ENCODE peak calls at places on chromosomes 7 and 10, in seven cellular contexts. A is SK-N-SH, V is HCT116, M is GM23338, H is HepG2, Y is HL-60, X is K562. G is an unnamed sample.

GRCh38 chr10:107264742-107265141 is 100.2 kb upstream of the SORCS1 start:
- DNase-seq in X (peak), H (no peak), M (peak), V (no peak), Y (no peak), A (peak), G (no peak)

GRCh38 chr10:24465124-24465874 is 256.4 kb downstream of the KIAA1217 start:
- DNase-seq in Y (no peak), X (no peak), A (no peak), M (no peak), V (no peak), H (no peak), G (no peak)

GRCh38 chr7:68073701-68074100 is 1077.1 kb downstream of the TYW1 start:
- DNase-seq in X (no peak), Y (no peak), H (no peak), A (no peak), M (no peak), V (no peak), G (no peak)

GRCh38 chr7:49297958-49298357 is 373.6 kb downstream of the CDC14C start:
- DNase-seq in X (no peak), Y (no peak), V (no peak), H (no peak), A (no peak), M (no peak), G (no peak)

GRCh38 chr10:69638642-69639041 is 8.6 kb downstream of the FAM241B start:
- DNase-seq in A (no peak), Y (no peak), V (no peak), M (no peak), H (no peak), X (no peak), G (no peak)

GRCh38 chr10:34102237-34102673 is 712.8 kb downstream of the PARD3 start:
- DNase-seq in X (no peak), V (no peak), H (no peak), M (no peak), Y (no peak), A (peak), G (no peak)

GRCh38 chr10:73887038-73888015 is 13.0 kb upstream of the CAMK2G start:
- DNase-seq in M (no peak), Y (no peak), X (no peak), A (peak), H (no peak), V (peak), G (no peak)

GRCh38 chr10:103695584-103696005 is 159.8 kb downstream of the SH3PXD2A start:
- DNase-seq in V (no peak), M (no peak), H (no peak), Y (no peak), A (no peak), X (peak), G (no peak)

GRCh38 chr10:723973-724372 is 34.5 kb upstream of the DIP2C start:
- DNase-seq in H (no peak), V (no peak), X (no peak), A (no peak), M (no peak), Y (no peak), G (no peak)

GRCh38 chr10:728603-729002 is 39.1 kb upstream of the DIP2C start:
- DNase-seq in M (no peak), A (no peak), Y (no peak), H (no peak), X (no peak), V (no peak), G (no peak)

GRCh38 chr10:722281-723060 is 33.0 kb upstream of the DIP2C start:
- DNase-seq in Y (no peak), A (no peak), M (no peak), X (no peak), H (no peak), V (no peak), G (no peak)

GRCh38 chr10:727162-727790 is 37.8 kb upstream of the DIP2C start:
- DNase-seq in M (no peak), A (no peak), V (no peak), Y (no peak), X (no peak), H (no peak), G (no peak)

DNA sequence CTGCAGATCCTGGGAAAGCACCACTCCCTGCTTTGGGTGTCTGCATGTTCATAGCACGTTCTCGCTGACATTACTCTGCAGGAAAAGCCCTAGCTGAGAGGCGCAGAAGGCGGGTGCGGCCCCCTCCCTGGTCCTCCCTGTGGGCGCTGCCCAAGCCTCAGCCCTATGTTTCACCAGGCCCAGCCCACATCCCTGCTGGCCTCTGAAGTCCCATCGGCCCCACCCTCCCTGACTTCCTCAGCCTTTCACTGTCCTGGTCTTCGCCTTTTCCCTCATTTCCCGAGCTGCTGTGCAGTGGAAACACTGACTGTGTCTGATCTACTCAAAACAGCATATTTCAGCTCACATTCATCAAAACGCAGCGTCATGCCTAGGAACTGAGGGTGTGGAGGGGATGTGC is 36.3 kb upstream of the DIP2C start:
- DNase-seq in A (no peak), V (no peak), X (no peak), Y (no peak), M (no peak), H (no peak), G (no peak)
- TF ChIP-seq REST in A (no peak), V (no peak), X (no peak), Y (no peak), M (no peak), H (no peak), G (no peak)

GRCh38 chr10:32139223-32140073 is 83.2 kb upstream of the KIF5B start:
- DNase-seq in M (peak), X (peak), A (peak), H (peak), V (peak), Y (peak), G (peak)
- TF ChIP-seq POLR2AphosphoS5 in M (no peak), X (peak), A (peak), H (no peak), V (peak), Y (peak), G (no peak)

DNA sequence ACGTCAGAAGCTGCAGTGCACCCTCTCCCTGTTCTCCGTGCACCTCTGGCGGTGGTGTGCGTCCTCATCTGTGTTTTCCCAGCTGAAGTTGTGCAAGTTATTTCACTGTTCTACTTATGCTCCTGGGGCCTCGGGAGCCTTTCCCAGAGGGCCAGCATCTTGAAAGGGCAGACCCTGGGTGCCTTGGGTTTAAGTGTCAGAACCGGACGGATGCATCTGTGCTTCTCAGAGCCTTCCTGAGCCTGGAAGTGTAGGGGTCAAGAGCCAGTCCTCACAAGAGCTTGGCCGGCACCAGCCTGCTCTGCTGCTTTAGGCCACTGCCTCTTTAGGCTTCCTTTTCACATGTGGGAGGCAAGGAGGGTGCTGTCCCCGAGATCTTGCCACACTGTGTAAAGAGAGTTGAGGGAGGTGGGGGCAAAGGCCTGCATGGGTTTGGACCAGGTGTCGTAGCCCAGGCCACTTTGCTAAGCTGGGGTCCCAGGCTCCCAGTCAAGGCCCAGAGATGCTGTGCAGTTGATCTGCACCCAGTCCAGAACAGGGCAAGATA is 128.9 kb upstream of the NPS start:
- DNase-seq in M (no peak), H (no peak), Y (no peak), X (no peak), A (no peak), V (no peak), G (no peak)
- TF ChIP-seq REST in M (no peak), H (no peak), Y (no peak), X (no peak), A (no peak), V (no peak), G (no peak)

GRCh38 chr7:39609462-39610149 is 13.8 kb upstream of the RALA start:
- DNase-seq in X (no peak), A (peak), Y (no peak), M (peak), H (no peak), V (no peak), G (no peak)
- TF ChIP-seq POLR2AphosphoS5 in X (no peak), A (no peak), Y (no peak), M (no peak), H (no peak), V (no peak), G (no peak)

GRCh38 chr10:48796846-48797245 is 112.2 kb downstream of the WDFY4 start:
- DNase-seq in X (no peak), M (no peak), V (no peak), A (no peak), H (no peak), Y (no peak), G (no peak)

GRCh38 chr10:48802611-48803046 is 118.0 kb downstream of the WDFY4 start:
- DNase-seq in X (no peak), M (no peak), V (no peak), A (no peak), Y (no peak), H (no peak), G (no peak)

GRCh38 chr10:48801026-48801425 is 116.4 kb downstream of the WDFY4 start:
- DNase-seq in Y (peak), A (no peak), H (no peak), X (no peak), V (no peak), M (no peak), G (no peak)

GRCh38 chr10:48798486-48799254 is 114.0 kb downstream of the WDFY4 start:
- DNase-seq in M (no peak), X (no peak), A (no peak), V (no peak), Y (no peak), H (no peak), G (no peak)

DNA sequence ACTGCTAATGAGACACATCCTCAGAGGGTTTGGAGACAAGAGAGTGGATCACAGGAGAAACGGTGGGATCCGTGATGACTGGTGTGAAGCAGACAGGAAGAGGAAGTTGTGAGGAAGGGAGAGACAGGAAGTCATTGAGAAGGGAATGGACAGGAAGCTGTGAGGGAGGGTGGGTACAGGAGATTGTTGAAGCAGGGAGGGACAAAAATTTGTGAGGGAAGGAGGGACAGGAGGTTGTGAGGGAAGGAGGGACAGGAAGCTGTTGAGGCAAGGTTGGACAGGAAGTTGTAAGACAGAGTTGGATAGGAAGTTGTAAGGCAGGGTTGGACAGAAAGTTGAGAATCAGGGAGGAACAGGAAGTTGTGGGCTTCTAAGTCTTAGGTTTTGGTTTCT is 115.6 kb downstream of the WDFY4 start:
- DNase-seq in H (no peak), Y (peak), A (no peak), V (no peak), X (no peak), M (no peak), G (no peak)
- TF ChIP-seq REST in H (no peak), Y (no peak), A (no peak), V (no peak), X (no peak), M (no peak), G (no peak)

G was measured in Panc1.